ENCODE peak calls at places on chromosome 10, in nine cellular contexts. D is A673, R is left ventricle myocardium inferior, Z is cardiac muscle cell, G is fibroblast of pulmonary artery, V is heart right ventricle, X is epithelial cell of esophagus, W is epithelial cell of proximal tubule, O is keratinocyte. L is an unnamed sample.
A peak's percentile ranks its signal among the peaks of the same experiment; 100 is the strongest.

GRCh38 chr10:79449181-79450146 is 4.0 kb upstream of the ZCCHC24 start:
- DNase-seq in O (no peak), D (no peak), G (no peak), W (no peak), R (no peak), V (no peak), X (no peak), Z (no peak), L (no peak)

GRCh38 chr10:37582237-37582636 is 275.2 kb downstream of the ZNF248 start:
- DNase-seq in R (no peak), W (no peak), X (no peak), V (no peak), D (no peak), O (no peak), Z (no peak), G (no peak), L (no peak)

GRCh38 chr10:16440396-16441105 is 3.7 kb downstream of the PTER start:
- DNase-seq in G (peak; percentile 5), X (peak; percentile 53), O (no peak), R (no peak), W (no peak), D (no peak), V (no peak), Z (no peak), L (no peak)

GRCh38 chr10:123967626-123968243 is 76.1 kb upstream of the CPXM2 start:
- DNase-seq in R (peak; percentile 58), W (no peak), V (peak; percentile 64), G (peak; percentile 54), X (peak; percentile 55), O (peak; percentile 13), Z (peak; percentile 83), D (peak; percentile 65), L (peak; percentile 75)

GRCh38 chr10:100728928-100729876 is 16.2 kb upstream of the PAX2 start:
- DNase-seq in D (peak; percentile 50), X (peak; percentile 30), O (no peak), W (no peak), G (peak; percentile 25), R (no peak), V (no peak), Z (peak; percentile 69), L (no peak)

GRCh38 chr10:24384954-24385353 is 176.0 kb downstream of the KIAA1217 start:
- DNase-seq in O (no peak), X (no peak), D (peak; percentile 47), W (no peak), V (no peak), G (no peak), Z (peak; percentile 79), R (no peak), L (no peak)

GRCh38 chr10:70804424-70804814 is 11.3 kb upstream of the SGPL1 start:
- DNase-seq in R (no peak), X (peak; percentile 87), O (no peak), G (no peak), V (no peak), D (no peak), W (peak; percentile 73), Z (no peak), L (no peak)

GRCh38 chr10:88553116-88553752 is 29.9 kb downstream of the RNLS start:
- DNase-seq in G (peak; percentile 91), W (peak; percentile 40), X (peak; percentile 82), D (peak; percentile 70), O (peak; percentile 4), V (peak; percentile 54), Z (peak; percentile 55), R (no peak), L (peak; percentile 71)

GRCh38 chr10:33139191-33139646 is 181.2 kb upstream of the ITGB1 start:
- DNase-seq in V (no peak), G (no peak), W (no peak), D (no peak), X (no peak), R (no peak), Z (no peak), O (no peak), L (no peak)

GRCh38 chr10:34578468-34578867 is 236.6 kb downstream of the PARD3 start:
- DNase-seq in O (no peak), R (no peak), G (no peak), W (no peak), X (no peak), D (no peak), V (no peak), Z (no peak), L (no peak)
- TF ChIP-seq CTCF in O (no peak), R (no peak), G (no peak), W (no peak), X (no peak), D (no peak), V (no peak), Z (no peak), L (no peak)

GRCh38 chr10:14241196-14241595 is 89.5 kb downstream of the FRMD4A start:
- DNase-seq in X (no peak), D (no peak), Z (no peak), O (no peak), W (no peak), V (no peak), G (no peak), R (no peak), L (no peak)

GRCh38 chr10:14244801-14245211 is 85.9 kb downstream of the FRMD4A start:
- DNase-seq in Z (no peak), O (peak; percentile 15), X (peak; percentile 64), W (peak; percentile 27), D (peak; percentile 68), V (no peak), G (peak; percentile 24), R (no peak), L (no peak)

GRCh38 chr10:14240253-14241189 is 90.2 kb downstream of the FRMD4A start:
- DNase-seq in W (no peak), O (no peak), V (no peak), X (no peak), G (peak; percentile 15), Z (no peak), D (peak; percentile 32), R (no peak), L (no peak)

GRCh38 chr10:14247650-14248258 is 83.0 kb downstream of the FRMD4A start:
- DNase-seq in W (no peak), V (peak; percentile 19), D (peak; percentile 56), G (no peak), Z (no peak), X (no peak), R (peak; percentile 46), O (no peak), L (no peak)

GRCh38 chr10:14244147-14244546 is 86.6 kb downstream of the FRMD4A start:
- DNase-seq in O (no peak), G (no peak), Z (no peak), X (no peak), D (peak; percentile 56), R (no peak), V (no peak), W (no peak), L (no peak)
- TF ChIP-seq CTCF in O (peak; percentile 9), G (peak; percentile 4), Z (peak; percentile 26), X (no peak), D (peak; percentile 38), R (no peak), V (no peak), W (peak; percentile 27), L (no peak)

DNA sequence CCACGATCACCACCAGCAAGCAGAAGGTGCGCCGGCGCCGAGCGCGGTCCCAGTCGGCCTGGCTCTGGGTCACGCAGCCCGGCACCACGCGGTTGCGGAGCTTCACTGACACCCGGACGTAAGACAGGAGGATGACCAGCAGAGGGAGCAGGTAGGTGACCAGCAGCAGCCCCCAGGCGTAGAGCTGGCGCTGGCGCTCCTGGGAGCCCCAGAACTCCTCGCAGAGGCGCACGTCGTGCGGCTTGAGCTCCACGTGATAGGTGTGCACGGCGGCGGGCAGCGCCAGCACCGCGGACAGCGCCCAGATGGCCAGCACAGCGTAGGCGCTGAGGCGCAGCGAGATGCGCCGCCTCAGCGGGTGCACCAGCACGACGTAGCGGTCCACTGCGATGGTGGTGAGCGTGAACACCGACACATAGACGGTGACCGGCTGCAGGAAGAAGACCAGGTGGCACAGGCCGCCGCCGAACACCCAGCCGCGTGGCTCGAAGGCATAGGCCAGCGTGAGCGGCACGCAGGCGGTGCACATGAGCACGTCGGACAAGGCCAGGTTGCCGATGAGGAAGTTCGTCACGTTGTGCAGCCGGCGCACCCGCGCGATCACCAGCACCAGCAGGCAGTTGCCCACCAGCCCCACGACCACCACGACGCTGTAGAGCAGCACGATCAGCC is 920 bp downstream of the PRLHR start:
- DNase-seq in V (no peak), R (no peak), D (peak; percentile 25), O (no peak), Z (peak; percentile 92), X (peak; percentile 59), G (peak; percentile 57), W (no peak), L (peak; percentile 63)
- TF ChIP-seq CTCF in V (no peak), R (peak; percentile 3), D (no peak), O (peak; percentile 43), Z (peak; percentile 23), X (peak; percentile 8), G (peak; percentile 21), W (peak; percentile 38), L (peak; percentile 36)

GRCh38 chr10:95867866-95868265 is 39.9 kb upstream of the CC2D2B start:
- DNase-seq in G (no peak), W (no peak), Z (no peak), D (no peak), R (no peak), V (no peak), O (no peak), X (no peak), L (no peak)

GRCh38 chr10:95866448-95866842 is 41.3 kb upstream of the CC2D2B start:
- DNase-seq in R (no peak), X (no peak), D (no peak), O (no peak), V (no peak), G (no peak), Z (no peak), W (no peak), L (no peak)

GRCh38 chr10:95861401-95861800 is 46.4 kb upstream of the CC2D2B start:
- DNase-seq in O (no peak), G (no peak), D (no peak), R (no peak), X (peak; percentile 8), V (no peak), W (no peak), Z (no peak), L (no peak)

GRCh38 chr10:95865814-95866447 is 41.8 kb upstream of the CC2D2B start:
- DNase-seq in G (no peak), Z (no peak), X (no peak), W (no peak), V (no peak), D (no peak), O (no peak), R (no peak), L (no peak)

DNA sequence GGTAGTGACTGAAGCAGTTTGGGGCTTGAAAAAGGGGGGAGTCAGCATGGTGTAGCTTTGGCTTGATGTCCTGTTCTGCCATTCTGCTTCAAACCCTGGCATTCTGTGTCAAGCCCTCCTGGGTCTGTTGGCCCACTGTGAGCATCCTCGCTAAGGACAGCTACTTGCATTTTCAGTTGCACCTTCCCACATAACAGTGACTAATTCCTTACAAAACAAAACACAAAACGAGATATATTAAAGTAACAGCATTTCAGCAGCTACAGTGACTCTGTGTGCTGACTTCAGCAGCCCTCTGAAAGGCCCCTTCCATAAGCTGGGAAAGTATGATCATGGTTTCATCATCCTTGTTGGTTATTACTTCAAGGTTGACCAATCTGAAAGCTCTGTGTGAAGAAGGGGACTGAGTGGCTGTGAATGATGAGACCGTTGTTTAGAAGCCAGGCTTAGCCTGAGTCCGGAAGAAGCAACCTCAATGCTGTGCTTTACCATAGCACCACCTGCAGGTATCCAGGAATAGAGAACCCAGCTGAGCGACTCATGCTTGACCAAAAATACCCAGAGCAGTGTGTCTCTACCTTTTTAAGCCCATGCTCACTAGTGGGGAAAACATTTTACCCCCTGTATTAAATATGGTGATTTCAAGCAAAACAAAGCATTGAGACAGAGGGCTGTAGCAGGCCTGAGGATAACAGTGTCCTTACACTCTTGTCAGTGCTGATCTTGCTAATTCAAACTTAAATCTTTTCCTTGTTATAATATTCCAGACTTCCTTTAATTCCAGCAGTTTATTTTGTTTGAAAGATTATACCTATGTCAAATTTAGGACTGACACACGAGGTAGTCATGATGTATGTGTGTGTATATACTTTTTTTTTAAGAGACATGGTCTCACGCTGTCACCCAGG is 42.6 kb upstream of the CC2D2B start:
- DNase-seq in V (peak; percentile 36), W (peak; percentile 30), X (peak; percentile 67), D (peak; percentile 49), Z (peak; percentile 61), G (peak; percentile 92), R (no peak), O (no peak), L (peak; percentile 52)
- TF ChIP-seq CTCF in V (peak; percentile 57), W (peak; percentile 87), X (peak; percentile 78), D (peak; percentile 62), Z (peak; percentile 84), G (peak; percentile 94), R (peak; percentile 72), O (peak; percentile 68), L (peak; percentile 69)

L was measured in uterus.